ENCODE peak calls at places on chromosomes 16 and 17, in six cellular contexts. N is foreskin fibroblast; M is CD8-positive, alpha-beta memory T cell; S is BJ; R is trophoblast cell; C is cardiac muscle cell. Q is an unnamed sample.

GRCh38 chr16:72832640-72833039 is 215.3 kb downstream of the ZFHX3 start:
- DNase-seq in N (peak), M (peak), S (peak), R (peak), C (peak), Q (peak)

GRCh38 chr16:89294486-89294885 is 77.0 kb downstream of the ZNF778 start:
- DNase-seq in N (no peak), M (no peak), S (no peak), R (no peak), C (no peak), Q (no peak)

GRCh38 chr16:69848635-69849545 is 86.8 kb downstream of the WWP2 start:
- DNase-seq in N (peak), M (no peak), S (peak), R (no peak), C (peak), Q (peak)

GRCh38 chr16:27781195-27781524 is 231.2 kb downstream of the KATNIP start:
- DNase-seq in N (no peak), M (no peak), S (no peak), R (no peak), C (peak), Q (no peak)

GRCh38 chr16:22638393-22639206 is 127.9 kb downstream of the NPIPB5 start:
- DNase-seq in N (peak), M (no peak), S (peak), R (peak), C (peak), Q (no peak)

GRCh38 chr16:17068524-17068923 is 402.2 kb downstream of the XYLT1 start:
- DNase-seq in N (no peak), M (no peak), S (no peak), R (peak), C (no peak), Q (no peak)

GRCh38 chr16:11759163-11759834 is 16.6 kb upstream of the TXNDC11 start:
- DNase-seq in N (no peak), M (no peak), S (no peak), R (no peak), C (no peak), Q (no peak)

GRCh38 chr16:46929378-46930332 is 43.8 kb downstream of the DNAJA2 start:
- DNase-seq in N (peak), M (peak), S (no peak), R (peak), C (peak), Q (no peak)

GRCh38 chr16:6206080-6206479 is 1108.5 kb upstream of the EEF2KMT start:
- DNase-seq in N (no peak), M (no peak), S (no peak), R (no peak), C (no peak), Q (no peak)

GRCh38 chr17:32497431-32498205 is 10.8 kb downstream of the CDK5R1 start:
- DNase-seq in N (no peak), M (no peak), S (no peak), R (peak), C (no peak), Q (no peak)

GRCh38 chr16:2763173-2763572 is 10.7 kb downstream of the SRRM2 start:
- DNase-seq in N (no peak), M (no peak), S (no peak), R (no peak), C (no peak), Q (no peak)

GRCh38 chr16:77588389-77588788 is 133.9 kb upstream of the NUDT7 start:
- DNase-seq in N (no peak), M (no peak), S (no peak), R (no peak), C (no peak), Q (no peak)

GRCh38 chr16:70364399-70364798 is 17.7 kb downstream of the DDX19A start:
- DNase-seq in N (no peak), M (no peak), S (no peak), R (no peak), C (no peak), Q (no peak)

GRCh38 chr16:75106351-75107274 is 10.0 kb downstream of the LDHD start:
- DNase-seq in N (no peak), M (no peak), S (no peak), R (peak), C (no peak), Q (no peak)

GRCh38 chr16:9258423-9259051 is 167.1 kb downstream of the HAPSTR1 start:
- DNase-seq in N (no peak), M (peak), S (no peak), R (peak), C (peak), Q (no peak)

GRCh38 chr17:75078097-75079022 is 9.4 kb upstream of the SLC16A5 start:
- DNase-seq in N (peak), M (no peak), S (no peak), R (peak), C (peak), Q (no peak)

GRCh38 chr17:70610161-70610560 is 440.8 kb downstream of the KCNJ2 start:
- DNase-seq in N (no peak), M (no peak), S (no peak), R (no peak), C (no peak), Q (no peak)

GRCh38 chr16:67036323-67036741 is 7.4 kb downstream of the CBFB start:
- DNase-seq in N (no peak), M (no peak), S (no peak), R (no peak), C (no peak), Q (no peak)

GRCh38 chr17:42518755-42519545 is 17.1 kb upstream of the NAGLU start:
- DNase-seq in N (no peak), M (no peak), S (no peak), R (no peak), C (peak), Q (no peak)

GRCh38 chr16:49116873-49117272 is 164.8 kb downstream of the CBLN1 start:
- DNase-seq in N (no peak), M (no peak), S (no peak), R (no peak), C (no peak), Q (no peak)

GRCh38 chr16:19923396-19923795 is 38.7 kb upstream of the GPRC5B start:
- DNase-seq in N (no peak), M (no peak), S (no peak), R (no peak), C (no peak), Q (no peak)

GRCh38 chr17:82867763-82868325 is 28.0 kb upstream of the ZNF750 start:
- DNase-seq in N (no peak), M (no peak), S (no peak), R (no peak), C (no peak), Q (no peak)

GRCh38 chr17:73155410-73156165 is 9.2 kb upstream of the SSTR2 start:
- DNase-seq in N (no peak), M (no peak), S (no peak), R (no peak), C (no peak), Q (no peak)

GRCh38 chr16:9311303-9311954 is 220.0 kb downstream of the HAPSTR1 start:
- DNase-seq in N (no peak), M (no peak), S (no peak), R (no peak), C (no peak), Q (no peak)

GRCh38 chr17:83012873-83013778 is 66.3 kb upstream of the METRNL start:
- DNase-seq in N (peak), M (no peak), S (peak), R (no peak), C (peak), Q (peak)

GRCh38 chr17:60154616-60155426 is 5.0 kb downstream of the CA4 start:
- DNase-seq in N (peak), M (no peak), S (peak), R (no peak), C (peak), Q (peak)

GRCh38 chr16:1271380-1271749 is 15.5 kb downstream of the TPSD1 start:
- DNase-seq in N (no peak), M (no peak), S (no peak), R (no peak), C (no peak), Q (no peak)

GRCh38 chr16:4935231-4935855 is 1.6 kb downstream of the PPL start:
- DNase-seq in N (peak), M (no peak), S (peak), R (no peak), C (peak), Q (peak)

GRCh38 chr16:87602005-87602790 is at the start of gene JPH3:
- DNase-seq in N (no peak), M (no peak), S (no peak), R (no peak), C (no peak), Q (no peak)

GRCh38 chr17:13825526-13826040 is 223.9 kb upstream of the HS3ST3A1 start:
- DNase-seq in N (no peak), M (no peak), S (no peak), R (no peak), C (no peak), Q (no peak)

GRCh38 chr16:9859706-9860105 is 322.5 kb downstream of the GRIN2A start:
- DNase-seq in N (no peak), M (no peak), S (no peak), R (no peak), C (no peak), Q (no peak)

GRCh38 chr16:67294171-67294757 is 14.9 kb downstream of the PLEKHG4 start:
- DNase-seq in N (no peak), M (no peak), S (no peak), R (no peak), C (no peak), Q (no peak)

GRCh38 chr17:7405413-7405881 is 1.6 kb upstream of the TMEM256 start:
- DNase-seq in N (no peak), M (no peak), S (no peak), R (no peak), C (no peak), Q (no peak)
- H3K4me3 ChIP-seq in N (peak), M (peak), S (peak), R (peak), C (peak), Q (peak)

GRCh38 chr17:7444682-7445010 is 215 bp upstream of the CHRNB1 start:
- DNase-seq in N (no peak), M (no peak), S (no peak), R (no peak), C (no peak), Q (no peak)
- H3K4me3 ChIP-seq in N (no peak), M (no peak), S (no peak), R (no peak), C (peak), Q (no peak)

GRCh38 chr17:40287494-40288369 is at the start of gene CDC6:
- DNase-seq in N (peak), M (peak), S (peak), R (peak), C (peak), Q (peak)
- H3K4me3 ChIP-seq in N (peak), M (peak), S (peak), R (peak), C (peak), Q (peak)

GRCh38 chr17:2723997-2724782 is 12.6 kb upstream of the CLUH start:
- DNase-seq in N (no peak), M (no peak), S (no peak), R (no peak), C (no peak), Q (no peak)

GRCh38 chr17:2722611-2723010 is 11.0 kb upstream of the CLUH start:
- DNase-seq in N (no peak), M (no peak), S (no peak), R (no peak), C (no peak), Q (no peak)

GRCh38 chr17:2721603-2722002 is 10.0 kb upstream of the CLUH start:
- DNase-seq in N (no peak), M (no peak), S (no peak), R (no peak), C (no peak), Q (no peak)

GRCh38 chr17:2724783-2725164 is 13.2 kb upstream of the CLUH start:
- DNase-seq in N (no peak), M (no peak), S (no peak), R (peak), C (peak), Q (no peak)

GRCh38 chr17:2723505-2723996 is 12.0 kb upstream of the CLUH start:
- DNase-seq in N (no peak), M (no peak), S (no peak), R (peak), C (no peak), Q (no peak)
- H3K4me3 ChIP-seq in N (no peak), M (no peak), S (no peak), R (no peak), C (no peak), Q (no peak)

GRCh38 chr17:45948498-45948880 is 50.6 kb upstream of the STH start:
- DNase-seq in N (no peak), M (no peak), S (no peak), R (peak), C (peak), Q (no peak)
- H3K4me3 ChIP-seq in N (no peak), M (no peak), S (no peak), R (no peak), C (no peak), Q (no peak)

GRCh38 chr17:50661795-50662391 is 27.2 kb downstream of the ABCC3 start:
- DNase-seq in N (peak), M (no peak), S (peak), R (peak), C (peak), Q (peak)
- H3K4me3 ChIP-seq in N (no peak), M (no peak), S (no peak), R (no peak), C (no peak), Q (no peak)

DNA sequence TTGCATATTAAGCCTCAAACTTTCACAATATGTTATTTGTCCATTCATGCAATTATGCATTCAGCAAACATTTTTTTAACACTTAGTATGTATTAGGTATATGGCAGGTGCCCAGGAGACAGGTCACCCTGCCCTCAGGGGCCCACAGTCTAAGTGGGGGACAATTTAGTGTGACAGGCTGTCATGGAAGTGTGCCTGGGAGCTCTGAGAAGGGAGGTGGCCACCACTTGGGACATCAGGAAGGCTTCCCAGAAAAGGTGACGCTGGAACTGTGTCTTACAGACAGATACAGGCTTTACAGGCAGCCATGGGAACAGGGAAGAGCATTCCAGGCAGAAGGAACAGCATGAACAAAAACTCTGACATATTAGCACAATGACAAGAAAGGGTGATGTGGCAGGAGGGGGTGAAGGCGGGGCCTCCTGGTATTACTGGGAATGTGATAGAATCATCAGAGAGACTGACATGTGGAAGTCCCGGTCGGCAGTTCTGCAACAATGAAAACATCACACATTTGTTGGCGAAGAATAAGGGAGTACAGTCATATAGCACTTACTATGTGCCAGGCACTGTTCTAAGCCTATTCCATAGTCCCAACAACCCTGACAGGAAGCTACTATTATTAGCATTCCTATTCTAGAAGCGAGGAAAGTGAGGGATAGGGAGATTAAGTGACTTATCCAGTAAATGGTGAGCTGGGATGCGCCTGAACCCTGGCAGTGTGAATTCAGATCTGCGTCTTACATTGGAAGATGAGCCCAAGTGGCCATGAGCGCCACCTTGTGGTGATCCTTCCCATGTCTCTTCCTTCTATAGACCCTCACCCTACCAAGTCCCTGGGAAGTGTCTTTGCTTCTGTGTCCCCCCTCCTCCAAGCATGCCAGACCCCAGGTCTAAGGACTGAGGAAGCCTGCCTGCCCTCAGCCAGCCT is 13.7 kb downstream of the FMNL1 start:
- DNase-seq in N (peak), M (peak), S (no peak), R (peak), C (peak), Q (no peak)
- H3K4me3 ChIP-seq in N (no peak), M (no peak), S (no peak), R (no peak), C (no peak), Q (no peak)

GRCh38 chr17:17511293-17511741 is 15.1 kb upstream of the RASD1 start:
- DNase-seq in N (no peak), M (no peak), S (no peak), R (no peak), C (no peak), Q (no peak)

GRCh38 chr17:17513626-17514025 is 17.4 kb upstream of the RASD1 start:
- DNase-seq in N (no peak), M (no peak), S (no peak), R (no peak), C (no peak), Q (no peak)

GRCh38 chr17:17510456-17511292 is 14.5 kb upstream of the RASD1 start:
- DNase-seq in N (no peak), M (no peak), S (no peak), R (no peak), C (no peak), Q (no peak)

GRCh38 chr17:17512866-17513265 is 16.7 kb upstream of the RASD1 start:
- DNase-seq in N (no peak), M (no peak), S (no peak), R (no peak), C (no peak), Q (no peak)

GRCh38 chr17:17511971-17512858 is 16.0 kb upstream of the RASD1 start:
- DNase-seq in N (peak), M (no peak), S (peak), R (peak), C (peak), Q (peak)
- H3K4me3 ChIP-seq in N (no peak), M (no peak), S (no peak), R (no peak), C (no peak), Q (no peak)

DNA sequence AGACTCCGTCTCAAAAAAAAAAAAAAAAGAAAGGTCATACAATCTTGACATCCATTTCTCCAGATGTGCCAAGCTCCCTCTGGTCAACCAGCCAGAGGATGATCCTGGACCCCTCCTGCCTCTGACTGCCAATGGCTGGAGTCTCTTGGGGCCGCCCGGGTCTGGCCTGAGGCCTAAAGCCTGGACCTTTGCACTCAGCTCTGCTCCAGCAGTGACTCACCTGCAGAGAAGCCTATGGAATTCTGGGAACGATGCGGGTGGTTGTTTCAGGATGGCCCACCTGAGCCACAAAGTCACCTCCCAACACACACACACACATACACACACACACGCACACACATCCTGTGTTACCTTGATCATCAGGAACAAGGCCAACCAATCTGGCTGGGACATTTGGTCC is 64.0 kb upstream of the DNAH17 start:
- DNase-seq in N (no peak), M (no peak), S (no peak), R (peak), C (no peak), Q (no peak)
- H3K4me3 ChIP-seq in N (no peak), M (no peak), S (no peak), R (no peak), C (no peak), Q (no peak)

GRCh38 chr16:50267651-50268050 is 1.3 kb downstream of the ADCY7 start:
- DNase-seq in N (no peak), M (peak), S (no peak), R (no peak), C (no peak), Q (no peak)
- H3K4me3 ChIP-seq in N (peak), M (peak), S (no peak), R (no peak), C (no peak), Q (no peak)

Q was measured in skeletal muscle cell.